ENCODE peak calls at places on chromosome X, in ten cellular contexts. V is testis; M is K562; D is lower lobe of right lung; I is uterus; A is CD8-positive, alpha-beta memory T cell; F is heart right ventricle; R is body of pancreas; Q is left ventricle myocardium inferior; Y is HAP-1. P is an unnamed sample. For H3K9me3 and H3K27me3, the result is how much of the 10 kb centered on the place peaks cover.

GRCh38 chrX:39815621-39816020 is 282.1 kb downstream of the BCOR start:
- DNase-seq in V (no peak), M (peak), D (no peak), I (no peak), A (no peak), F (no peak), R (no peak), Q (no peak), Y (no peak), P (no peak)

GRCh38 chrX:65866762-65867161 is 173.1 kb downstream of the VSIG4 start:
- DNase-seq in V (no peak), M (no peak), D (no peak), I (no peak), A (no peak), F (no peak), R (no peak), Q (no peak), Y (no peak), P (no peak)

GRCh38 chrX:5829469-5829868 is 399.2 kb downstream of the NLGN4X start:
- DNase-seq in V (no peak), M (no peak), D (no peak), I (no peak), A (no peak), F (no peak), R (no peak), Q (no peak), Y (no peak), P (no peak)

GRCh38 chrX:40011483-40012038 is 86.2 kb downstream of the BCOR start:
- DNase-seq in V (no peak), M (no peak), D (no peak), I (no peak), A (no peak), F (no peak), R (no peak), Q (no peak), Y (no peak), P (no peak)

GRCh38 chrX:39640866-39641265 is 456.9 kb downstream of the BCOR start:
- DNase-seq in V (no peak), M (no peak), D (no peak), I (no peak), A (no peak), F (no peak), R (no peak), Q (no peak), Y (no peak), P (no peak)

GRCh38 chrX:22952011-22952410 is 47.7 kb upstream of the DDX53 start:
- DNase-seq in V (peak), M (peak), D (no peak), I (no peak), A (no peak), F (no peak), R (no peak), Q (no peak), Y (no peak), P (no peak)

GRCh38 chrX:111444881-111445280 is 32.9 kb upstream of the DCX start:
- DNase-seq in V (no peak), M (no peak), D (no peak), I (no peak), A (no peak), F (no peak), R (no peak), Q (no peak), Y (no peak), P (no peak)

GRCh38 chrX:34687095-34687494 is 30.0 kb upstream of the TMEM47 start:
- DNase-seq in V (no peak), M (no peak), D (no peak), I (no peak), A (no peak), F (no peak), R (no peak), Q (no peak), Y (no peak), P (no peak)

GRCh38 chrX:20300822-20301221 is 34.1 kb upstream of the RPS6KA3 start:
- DNase-seq in V (no peak), M (no peak), D (no peak), I (no peak), A (no peak), F (no peak), R (no peak), Q (no peak), Y (no peak), P (no peak)

GRCh38 chrX:126820700-126821420 is 1.3 kb downstream of the PRR32 start:
- DNase-seq in V (no peak), M (no peak), D (no peak), I (no peak), A (no peak), F (peak), R (no peak), Q (peak), Y (no peak), P (no peak)

GRCh38 chrX:55451125-55451524 is 802 bp upstream of the MAGEH1 start:
- DNase-seq in V (no peak), M (no peak), D (no peak), I (no peak), A (no peak), F (no peak), R (no peak), Q (no peak), Y (no peak), P (no peak)

GRCh38 chrX:150688911-150689451 is 4.2 kb upstream of the MTMR1 start:
- DNase-seq in V (no peak), M (no peak), D (no peak), I (no peak), A (no peak), F (no peak), R (no peak), Q (no peak), Y (no peak), P (no peak)

GRCh38 chrX:1097328-1097727 is 115.1 kb downstream of the CRLF2 start:
- DNase-seq in V (no peak), M (no peak), D (no peak), I (no peak), A (no peak), F (no peak), R (no peak), Q (no peak), Y (no peak), P (no peak)

GRCh38 chrX:1093586-1094538 is 118.6 kb downstream of the CRLF2 start:
- DNase-seq in V (no peak), M (no peak), D (no peak), I (no peak), A (no peak), F (no peak), R (no peak), Q (no peak), Y (no peak), P (no peak)

GRCh38 chrX:1094934-1095333 is 117.5 kb downstream of the CRLF2 start:
- DNase-seq in V (no peak), M (no peak), D (no peak), I (no peak), A (no peak), F (no peak), R (no peak), Q (no peak), Y (no peak), P (no peak)

DNA sequence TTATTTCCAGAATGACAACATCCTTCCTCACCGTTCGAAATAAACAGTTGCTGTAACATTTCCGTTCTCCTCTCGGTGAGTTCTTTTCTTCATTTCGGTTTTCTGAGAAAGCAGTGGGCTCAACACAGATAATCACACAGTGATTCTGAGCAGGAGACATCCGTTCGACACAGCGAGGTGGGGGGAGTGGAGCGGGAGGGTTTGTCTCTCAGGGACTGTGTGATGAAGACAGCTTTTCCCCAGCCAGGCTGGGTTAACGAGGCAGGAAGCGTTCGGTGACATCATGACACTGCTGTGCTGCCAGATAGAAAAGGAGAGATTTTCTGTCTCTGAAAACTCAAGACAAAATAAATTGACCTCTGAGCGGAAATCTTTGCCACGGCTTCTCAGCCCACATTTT is 119.3 kb downstream of the CRLF2 start:
- DNase-seq in V (no peak), M (no peak), D (no peak), I (no peak), A (no peak), F (no peak), R (no peak), Q (no peak), Y (no peak), P (no peak)
- H3K9me3 ChIP-seq in V (under half), M (under half), D (under half), I (under half), A (under half), F (under half), R (under half), Q (under half), Y (under half), P (under half)

GRCh38 chrX:13857804-13858203 is 40.9 kb upstream of the GPM6B start:
- DNase-seq in V (no peak), M (no peak), D (no peak), I (no peak), A (no peak), F (no peak), R (no peak), Q (no peak), Y (no peak), P (no peak)
- H3K27me3 ChIP-seq in V (under half), M (under half), D (under half), I (under half), A (under half), F (under half), R (under half), Q (under half), Y (under half), P (under half)

DNA sequence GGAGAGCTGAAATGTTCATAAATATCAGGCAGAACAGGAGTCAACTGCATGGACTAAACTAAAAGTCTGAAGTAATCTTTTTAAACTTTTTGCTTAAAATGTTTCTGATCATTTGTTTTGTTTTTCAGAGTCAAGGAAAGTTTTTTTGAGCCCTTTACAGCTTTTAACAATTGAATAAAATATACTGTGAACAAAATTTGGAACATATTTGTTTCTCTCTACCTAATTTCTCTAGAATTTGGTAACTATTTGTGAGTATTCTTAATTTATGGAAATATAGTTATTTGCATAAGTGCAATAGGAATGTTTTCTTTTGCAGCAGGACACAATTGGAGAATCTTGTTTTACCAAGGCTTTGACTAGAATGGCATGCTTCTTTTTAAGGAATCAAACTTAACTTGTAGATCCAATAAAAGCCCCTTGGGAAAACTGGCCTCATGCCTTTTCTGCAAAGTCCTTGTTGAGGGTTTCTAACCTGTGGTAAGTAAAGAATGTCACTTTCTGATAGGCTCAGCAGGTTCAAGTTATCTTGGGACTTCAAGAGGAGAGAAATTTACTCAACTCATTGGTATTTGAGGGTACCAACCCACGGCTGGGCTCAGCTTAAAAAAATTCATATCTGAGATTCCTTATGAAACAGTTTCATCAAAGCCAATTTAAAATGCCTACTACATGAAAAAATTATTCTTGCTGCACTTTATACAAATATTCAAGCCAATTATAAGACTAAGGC is 91.5 kb downstream of the UPRT start:
- DNase-seq in V (no peak), M (no peak), D (no peak), I (no peak), A (no peak), F (no peak), R (no peak), Q (no peak), Y (no peak), P (no peak)
- H3K9me3 ChIP-seq in V (under half), M (under half), D (under half), I (under half), A (under half), F (under half), R (under half), Q (under half), Y (under half), P (under half)

GRCh38 chrX:132623307-132623706 is 134.5 kb upstream of the MBNL3 start:
- DNase-seq in V (no peak), M (no peak), D (no peak), I (no peak), A (no peak), F (no peak), R (no peak), Q (no peak), Y (no peak), P (no peak)
- H3K27me3 ChIP-seq in V (under half), M (under half), D (under half), I (under half), A (under half), F (half or more), R (under half), Q (under half), Y (under half), P (under half)

DNA sequence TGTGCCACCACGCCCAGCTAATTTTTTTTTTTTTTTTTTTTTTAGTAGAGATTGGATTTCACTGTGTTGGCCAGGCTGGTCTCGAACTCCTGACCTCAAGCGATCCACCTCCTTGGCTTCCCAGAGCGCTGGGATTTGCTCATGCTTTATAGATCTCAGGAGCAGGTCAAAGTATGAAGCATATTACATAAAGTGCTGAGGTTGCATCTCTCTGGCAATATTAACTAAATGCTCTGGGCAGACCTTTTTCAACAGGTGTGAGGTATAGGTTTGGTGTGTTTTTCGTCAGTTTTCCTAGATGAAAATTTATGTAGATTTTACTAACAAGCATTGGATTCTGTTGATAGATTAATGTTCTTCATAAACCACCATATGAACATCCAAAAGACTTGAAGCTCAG is 19.3 kb upstream of the GCNA start:
- DNase-seq in V (no peak), M (no peak), D (no peak), I (no peak), A (no peak), F (no peak), R (no peak), Q (no peak), Y (no peak), P (no peak)
- H3K9me3 ChIP-seq in V (under half), M (under half), D (under half), I (under half), A (under half), F (under half), R (under half), Q (under half), Y (under half), P (under half)

GRCh38 chrX:128931071-128931470 is 592.2 kb downstream of the SMARCA1 start:
- DNase-seq in V (no peak), M (no peak), D (no peak), I (no peak), A (no peak), F (no peak), R (no peak), Q (no peak), Y (no peak), P (no peak)

GRCh38 chrX:128927363-128927762 is 595.9 kb downstream of the SMARCA1 start:
- DNase-seq in V (no peak), M (no peak), D (no peak), I (no peak), A (no peak), F (no peak), R (no peak), Q (no peak), Y (no peak), P (no peak)

GRCh38 chrX:128929281-128930057 is 593.8 kb downstream of the SMARCA1 start:
- DNase-seq in V (no peak), M (no peak), D (no peak), I (no peak), A (no peak), F (no peak), R (no peak), Q (no peak), Y (no peak), P (no peak)

GRCh38 chrX:128928636-128929035 is 594.7 kb downstream of the SMARCA1 start:
- DNase-seq in V (no peak), M (no peak), D (no peak), I (no peak), A (no peak), F (no peak), R (no peak), Q (no peak), Y (no peak), P (no peak)
- H3K27me3 ChIP-seq in V (under half), M (under half), D (under half), I (under half), A (under half), F (under half), R (under half), Q (under half), Y (under half), P (under half)

DNA sequence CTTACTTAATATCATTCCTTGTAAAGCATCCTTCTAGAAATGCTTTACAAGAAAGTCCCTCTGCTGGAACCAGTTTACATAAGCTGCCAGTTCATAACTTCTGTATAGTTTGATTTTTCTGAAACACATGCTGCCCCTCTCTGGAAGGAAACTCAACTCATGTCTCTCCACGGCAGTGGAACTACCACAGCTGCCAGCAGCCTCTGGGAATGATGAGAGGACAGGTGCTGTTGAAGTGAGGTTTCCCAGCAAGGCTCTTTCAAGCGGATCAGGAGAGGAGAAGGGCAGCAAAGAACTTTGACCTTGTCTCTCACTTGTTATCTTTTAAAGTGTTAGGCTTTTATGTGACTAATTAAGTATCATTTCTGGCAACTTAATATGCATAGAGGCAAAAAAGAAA is 7.3 kb downstream of the GRPR start:
- DNase-seq in V (no peak), M (no peak), D (no peak), I (no peak), A (no peak), F (no peak), R (peak), Q (no peak), Y (no peak), P (no peak)
- H3K9me3 ChIP-seq in V (under half), M (under half), D (under half), I (under half), A (under half), F (under half), R (under half), Q (under half), Y (under half), P (under half)

P was measured in WERI-Rb-1.